ENCODE peak calls at places on chromosomes 12 and 14, in four cellular contexts. Z, W, R and H are unnamed samples.

GRCh38 chr14:20591235-20591634 is at the start of gene RNASE12:
- DNase-seq in Z (no peak), W (no peak), R (no peak), H (no peak)

GRCh38 chr14:92154283-92154942 is 32.6 kb downstream of the CPSF2 start:
- DNase-seq in Z (peak; percentile 21), W (no peak), R (no peak), H (no peak)

GRCh38 chr14:60561845-60562746 is 53.1 kb downstream of the SIX6 start:
- DNase-seq in Z (peak; percentile 77), W (no peak), R (peak; percentile 67), H (no peak)

GRCh38 chr12:78898416-78898815 is 33.8 kb downstream of the SYT1 start:
- DNase-seq in Z (peak; percentile 78), W (peak; percentile 46), R (peak; percentile 68), H (no peak)

GRCh38 chr12:88753074-88753473 is 172.8 kb upstream of the KITLG start:
- DNase-seq in Z (peak; percentile 76), W (no peak), R (no peak), H (no peak)

GRCh38 chr14:23580152-23580926 is 1.7 kb upstream of the JPH4 start:
- DNase-seq in Z (no peak), W (no peak), R (peak; percentile 37), H (no peak)

GRCh38 chr14:78982551-78982950 is 812.4 kb downstream of the NRXN3 start:
- DNase-seq in Z (peak; percentile 68), W (no peak), R (no peak), H (no peak)

GRCh38 chr12:82857276-82857675 is 170.6 kb downstream of the TMTC2 start:
- DNase-seq in Z (no peak), W (no peak), R (no peak), H (no peak)

GRCh38 chr12:89286506-89286905 is 65.8 kb downstream of the DUSP6 start:
- DNase-seq in Z (no peak), W (no peak), R (no peak), H (no peak)

GRCh38 chr12:132669166-132669879 is 17.8 kb downstream of the POLE start:
- DNase-seq in Z (no peak), W (no peak), R (peak; percentile 32), H (no peak)

GRCh38 chr14:80414080-80414479 is 202.8 kb upstream of the DIO2 start:
- DNase-seq in Z (no peak), W (no peak), R (no peak), H (no peak)

GRCh38 chr12:108729612-108730336 is 1.5 kb downstream of the CORO1C start:
- DNase-seq in Z (peak; percentile 85), W (no peak), R (no peak), H (no peak)

GRCh38 chr12:88334271-88334670 is 192.2 kb downstream of the TMTC3 start:
- DNase-seq in Z (peak; percentile 85), W (no peak), R (peak; percentile 71), H (no peak)

DNA sequence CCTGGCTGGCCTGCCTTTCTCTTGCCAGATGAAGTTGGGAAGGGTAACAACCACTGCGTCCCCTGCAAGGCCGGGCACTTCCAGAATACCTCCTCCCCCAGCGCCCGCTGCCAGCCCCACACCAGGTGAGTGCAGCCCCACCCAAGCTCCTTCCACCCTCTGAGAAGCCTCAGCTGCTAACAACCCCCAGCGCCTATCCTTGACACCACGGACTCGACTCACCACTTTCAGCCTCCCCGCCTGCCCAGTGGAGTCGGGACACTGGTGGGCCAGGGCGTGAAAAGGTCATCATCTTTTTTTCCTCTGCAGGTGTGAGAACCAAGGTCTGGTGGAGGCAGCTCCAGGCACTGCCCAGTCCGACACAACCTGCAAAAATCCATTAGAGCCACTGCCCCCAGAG is 2.1 kb downstream of the LTBR start:
- DNase-seq in Z (no peak), W (no peak), R (no peak), H (no peak)
- H3K4me3 ChIP-seq in Z (no peak overlapping the region), W (no peak overlapping the region), R (no peak overlapping the region), H (no peak overlapping the region)

DNA sequence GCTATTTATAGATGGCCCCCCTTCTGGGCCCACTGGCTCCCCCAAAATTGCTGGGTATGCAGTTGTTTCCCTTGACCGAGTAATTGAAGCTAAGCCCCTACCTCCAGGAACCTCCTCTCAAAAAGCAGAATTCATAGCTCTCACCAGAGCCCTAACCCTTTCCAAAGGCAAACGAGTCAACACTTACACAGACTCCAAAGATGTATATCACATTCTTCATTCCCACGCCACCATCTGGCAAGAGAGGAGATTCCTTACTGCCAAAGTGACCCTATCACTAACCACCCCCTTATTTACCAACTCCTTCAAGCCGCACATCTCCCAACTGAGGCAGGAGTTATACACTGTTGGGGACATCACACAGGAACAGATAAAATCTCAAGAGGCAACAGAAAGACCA is 66.8 kb downstream of the MOK start:
- DNase-seq in Z (peak; percentile 27), W (no peak), R (no peak), H (no peak)
- H3K4me3 ChIP-seq in Z (no peak overlapping the region), W (no peak overlapping the region), R (no peak overlapping the region), H (no peak overlapping the region)

DNA sequence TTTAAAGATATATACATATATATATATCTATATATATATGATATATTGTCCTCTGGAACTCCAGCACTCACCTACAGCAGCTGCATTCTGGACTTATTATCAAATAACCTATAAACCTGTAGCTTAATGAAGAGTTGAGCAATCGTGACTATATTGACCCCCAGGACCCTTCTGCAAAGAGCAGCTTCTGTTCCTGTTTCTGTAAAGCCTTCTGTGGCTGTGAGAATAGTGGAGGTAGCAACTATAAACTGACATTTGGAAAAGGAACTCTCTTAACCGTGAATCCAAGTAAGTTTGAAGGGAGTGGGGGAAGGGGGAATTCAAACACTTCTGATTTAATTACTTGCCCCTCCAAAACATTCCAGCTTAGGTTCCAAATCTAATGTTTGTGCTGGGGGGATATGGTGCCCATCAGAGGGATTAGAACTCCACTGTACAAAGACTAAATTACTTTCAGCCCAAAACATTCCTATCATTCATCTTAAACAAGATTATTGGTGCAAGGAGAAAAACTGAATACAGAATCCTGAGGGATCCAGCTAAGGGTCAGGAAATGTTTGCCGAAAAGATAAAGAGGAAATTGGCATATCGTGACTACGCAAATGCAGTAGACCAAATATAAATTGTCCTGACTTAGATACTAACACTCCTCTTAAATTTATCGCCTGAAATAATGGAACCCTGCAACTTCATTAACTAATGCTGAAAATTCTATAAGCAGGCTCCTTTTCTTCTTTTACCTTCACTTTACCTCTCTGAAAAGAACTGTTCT is 106.1 kb downstream of the DAD1 start:
- DNase-seq in Z (no peak), W (no peak), R (no peak), H (no peak)
- H3K4me3 ChIP-seq in Z (no peak overlapping the region), W (peak overlapping the region; percentile 17), R (no peak overlapping the region), H (no peak overlapping the region)

GRCh38 chr12:21940972-21941521 is at the start of gene ABCC9:
- DNase-seq in Z (peak; percentile 38), W (peak; percentile 68), R (peak; percentile 81), H (no peak)
- H3K4me3 ChIP-seq in Z (peak within 1 kb of the TSS; percentile 81), W (peak within 1 kb of the TSS; percentile 71), R (peak within 1 kb of the TSS; percentile 61), H (peak within 1 kb of the TSS; percentile 39)

GRCh38 chr12:110254971-110255540 is 26.0 kb upstream of the ATP2A2 start:
- DNase-seq in Z (no peak), W (no peak), R (no peak), H (no peak)

GRCh38 chr12:110251381-110251780 is 29.7 kb upstream of the ATP2A2 start:
- DNase-seq in Z (no peak), W (no peak), R (no peak), H (no peak)

GRCh38 chr12:110249716-110250225 is 31.3 kb upstream of the ATP2A2 start:
- DNase-seq in Z (peak; percentile 9), W (peak; percentile 51), R (no peak), H (no peak)

GRCh38 chr12:110253176-110253575 is 27.9 kb upstream of the ATP2A2 start:
- DNase-seq in Z (no peak), W (peak; percentile 82), R (peak; percentile 79), H (no peak)

GRCh38 chr12:110252716-110253115 is 28.3 kb upstream of the ATP2A2 start:
- DNase-seq in Z (no peak), W (peak; percentile 83), R (no peak), H (no peak)
- H3K4me3 ChIP-seq in Z (no peak overlapping the region), W (peak overlapping the region; percentile 34), R (no peak overlapping the region), H (no peak overlapping the region)

DNA sequence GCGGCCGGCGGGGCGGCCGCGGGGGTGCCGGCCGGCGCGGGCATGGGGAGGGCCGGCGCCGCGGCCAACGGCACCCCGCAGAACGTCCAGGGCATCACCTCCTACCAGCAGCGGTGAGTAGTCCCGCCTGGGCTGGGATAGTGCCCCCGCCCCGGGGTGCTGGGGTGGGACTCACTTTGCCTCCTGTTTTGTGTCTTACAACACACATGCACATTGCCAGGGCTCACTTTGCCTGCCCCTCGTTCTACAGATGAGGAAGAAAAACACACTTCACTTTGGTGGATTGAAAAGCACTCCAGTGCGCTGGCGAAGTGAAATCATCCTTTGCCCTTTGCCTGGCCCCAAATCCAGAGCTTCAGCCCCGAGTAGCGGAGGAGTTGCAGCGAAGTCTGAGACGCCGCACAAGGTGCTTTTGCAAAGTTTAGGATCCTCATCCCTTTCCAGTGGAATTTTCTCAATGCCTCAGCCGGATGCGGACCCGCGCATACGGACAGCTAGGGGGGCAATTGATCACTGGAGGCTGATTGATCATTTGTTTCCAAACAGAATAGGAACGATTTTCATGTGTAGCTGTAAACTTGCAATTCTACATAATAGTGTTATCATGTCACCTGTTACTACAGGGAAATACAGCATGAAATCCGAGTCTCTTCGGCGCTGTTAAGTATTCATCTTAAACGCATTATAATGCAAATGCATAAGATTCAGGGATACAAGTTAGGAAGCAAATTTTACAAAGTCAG is 3.6 kb upstream of the NPAS3 start:
- DNase-seq in Z (peak; percentile 23), W (no peak), R (peak; percentile 68), H (no peak)
- H3K4me3 ChIP-seq in Z (no peak overlapping the region), W (peak overlapping the region; percentile 70), R (peak overlapping the region; percentile 68), H (no peak overlapping the region)

DNA sequence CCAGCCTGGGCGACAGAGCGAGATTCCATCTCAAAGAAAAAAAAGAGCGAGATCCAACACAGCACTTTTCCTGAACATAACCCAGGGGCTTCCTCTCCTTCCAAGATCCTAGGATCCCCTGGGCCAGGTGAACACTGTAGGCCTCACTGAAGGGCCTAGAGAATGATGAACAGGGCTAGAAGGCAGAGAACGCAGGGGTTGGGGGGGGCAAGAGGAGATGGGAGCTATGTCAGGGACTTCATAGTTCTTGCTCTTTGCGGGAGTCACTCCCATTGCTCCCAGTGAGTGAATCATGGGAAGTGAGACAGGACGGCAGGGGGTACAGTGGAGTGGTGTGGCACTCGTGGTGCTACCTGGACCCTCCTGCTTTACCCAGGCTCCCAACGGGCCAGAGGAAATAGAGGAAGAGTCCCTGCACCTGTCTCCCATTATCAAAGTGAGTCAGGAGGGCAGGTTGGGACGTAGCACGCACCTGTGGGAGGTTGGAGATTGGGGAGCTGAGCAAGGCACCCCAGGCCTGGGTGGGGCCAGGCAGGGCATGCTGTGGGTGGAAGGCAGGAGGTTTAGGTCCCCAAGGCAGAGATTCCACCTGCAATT is 1.3 kb upstream of the KRT8 start:
- DNase-seq in Z (no peak), W (no peak), R (no peak), H (no peak)
- H3K4me3 ChIP-seq in Z (no peak overlapping the region), W (no peak overlapping the region), R (no peak overlapping the region), H (no peak overlapping the region)

DNA sequence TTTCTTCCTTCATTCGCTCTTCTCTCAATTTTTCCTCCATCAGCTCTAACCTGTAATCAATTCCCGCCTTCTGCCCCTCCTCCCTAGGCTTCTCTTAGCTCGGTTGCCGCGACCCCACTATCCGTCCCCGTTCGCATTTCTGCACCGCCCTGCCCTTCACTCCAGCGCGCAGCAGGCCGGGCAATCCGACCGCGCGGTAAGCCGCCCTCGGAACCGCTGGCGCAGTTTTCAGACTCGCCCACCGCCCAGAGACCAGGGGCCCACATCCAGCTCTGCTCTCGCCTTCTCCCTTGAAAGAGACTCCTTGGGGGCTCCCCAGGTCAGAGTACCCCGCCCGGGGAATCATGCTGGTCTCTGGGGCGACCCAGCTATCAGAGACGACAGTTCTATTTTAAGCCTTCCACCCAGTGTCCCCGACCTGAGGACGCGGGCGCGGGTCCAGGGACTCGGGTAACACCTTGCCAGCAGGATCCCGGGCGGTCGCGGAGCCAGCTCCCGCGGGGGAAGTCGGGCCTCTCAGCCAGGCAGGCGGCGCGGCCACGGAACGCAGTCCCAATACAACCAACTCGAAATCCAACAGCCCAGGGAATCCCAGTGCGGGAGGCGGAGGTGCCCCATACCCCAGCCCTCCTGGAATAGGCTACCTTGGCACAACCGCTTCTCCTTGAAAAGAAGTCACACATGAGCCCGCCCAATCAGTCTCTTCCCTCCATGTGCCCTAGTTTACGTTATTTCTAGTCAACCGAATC is 5.7 kb upstream of the SLC38A4 start:
- DNase-seq in Z (peak; percentile 7), W (peak; percentile 77), R (no peak), H (no peak)
- H3K4me3 ChIP-seq in Z (peak overlapping the region; percentile 43), W (peak overlapping the region; percentile 67), R (peak overlapping the region; percentile 51), H (peak overlapping the region; percentile 55)